ENCODE peak calls at places on chromosomes 11 and 22, in six cellular contexts. I is tibial artery, X is pancreas, N is mesenchymal stem cell, Q is heart left ventricle, W is iPS DF 6.9. P is an unnamed sample.
A peak's percentile ranks its signal among the peaks of the same experiment; 100 is the strongest.

GRCh38 chr22:49814164-49814686 is 13.4 kb downstream of the BRD1 start:
- DNase-seq in I (no peak), X (peak; percentile 51), N (no peak), Q (no peak), W (no peak), P (no peak)

GRCh38 chr11:134124660-134125451 is 56.0 kb downstream of the JAM3 start:
- DNase-seq in I (peak; percentile 77), X (peak; percentile 21), N (peak; percentile 78), Q (peak; percentile 63), W (no peak), P (peak; percentile 57)

GRCh38 chr11:1882265-1883238 is 9.1 kb downstream of the PRR33 start:
- DNase-seq in I (peak; percentile 84), X (peak; percentile 87), N (peak; percentile 61), Q (peak; percentile 87), W (peak; percentile 61), P (peak; percentile 87)

GRCh38 chr22:29994941-29995340 is 85.3 kb upstream of the HORMAD2 start:
- DNase-seq in I (no peak), X (no peak), N (peak; percentile 52), Q (no peak), W (no peak), P (no peak)

GRCh38 chr11:63951779-63952536 is 13.2 kb downstream of the NAA40 start:
- DNase-seq in I (no peak), X (no peak), N (peak; percentile 39), Q (no peak), W (no peak), P (no peak)

GRCh38 chr11:37560346-37560745 is 962.3 kb upstream of the RAG2 start:
- DNase-seq in I (no peak), X (no peak), N (no peak), Q (no peak), W (no peak), P (no peak)

GRCh38 chr11:122812612-122813011 is 25.7 kb upstream of the CRTAM start:
- DNase-seq in I (no peak), X (no peak), N (no peak), Q (no peak), W (no peak), P (no peak)

GRCh38 chr11:119829407-119829806 is 100.4 kb upstream of the NECTIN1 start:
- DNase-seq in I (no peak), X (no peak), N (no peak), Q (no peak), W (no peak), P (no peak)

GRCh38 chr11:36376315-36376887 is 80.3 kb downstream of the PRR5L start:
- DNase-seq in I (no peak), X (peak; percentile 11), N (peak; percentile 43), Q (peak; percentile 54), W (no peak), P (peak; percentile 66)

GRCh38 chr11:66339163-66339675 is 3.0 kb upstream of the RIN1 start:
- DNase-seq in I (no peak), X (no peak), N (no peak), Q (no peak), W (no peak), P (peak; percentile 40)
- H3K36me3 ChIP-seq in I (peaks cover 62% of the 10 kb centered on the region), X (no peaks in the 10 kb centered on the region), N (peaks cover 59% of the 10 kb centered on the region), Q (peaks cover 57% of the 10 kb centered on the region), W (peaks cover 25% of the 10 kb centered on the region), P (peaks cover 8% of the 10 kb centered on the region)

GRCh38 chr11:79285756-79286155 is 155.1 kb downstream of the TENM4 start:
- DNase-seq in I (no peak), X (no peak), N (no peak), Q (no peak), W (no peak), P (no peak)

GRCh38 chr11:79287952-79288351 is 152.9 kb downstream of the TENM4 start:
- DNase-seq in I (no peak), X (no peak), N (no peak), Q (no peak), W (no peak), P (no peak)

GRCh38 chr11:79291948-79292347 is 148.9 kb downstream of the TENM4 start:
- DNase-seq in I (no peak), X (no peak), N (no peak), Q (no peak), W (no peak), P (no peak)

GRCh38 chr11:79294845-79295520 is 145.8 kb downstream of the TENM4 start:
- DNase-seq in I (no peak), X (peak; percentile 16), N (no peak), Q (no peak), W (no peak), P (no peak)

DNA sequence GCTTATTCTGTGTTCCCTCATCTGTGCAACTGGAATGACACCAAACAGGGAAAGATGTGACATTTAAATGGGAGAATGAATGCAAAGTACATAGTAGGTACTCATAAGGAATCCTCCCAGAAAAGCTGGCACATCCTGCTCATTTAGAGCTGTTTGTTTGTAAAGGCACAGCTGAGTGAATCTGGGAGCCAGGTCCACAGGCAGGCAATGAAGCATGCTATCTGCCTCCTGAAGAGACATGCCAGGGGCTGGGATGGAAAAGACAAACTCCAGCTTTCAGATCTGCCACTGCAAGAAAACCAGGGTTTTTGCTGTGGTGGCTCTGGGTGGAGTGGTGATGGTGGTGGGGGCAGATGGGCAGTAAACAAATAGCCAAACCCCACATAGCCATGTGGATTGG is 150.1 kb downstream of the TENM4 start:
- DNase-seq in I (no peak), X (no peak), N (no peak), Q (no peak), W (no peak), P (no peak)
- H3K4me3 ChIP-seq in I (no peak overlapping the region), X (no peak overlapping the region), N (no peak overlapping the region), Q (no peak overlapping the region), W (no peak overlapping the region), P (no peak overlapping the region)

GRCh38 chr11:32386770-32387377 is 48.5 kb downstream of the WT1 start:
- DNase-seq in I (no peak), X (no peak), N (peak; percentile 86), Q (no peak), W (no peak), P (no peak)
- H3K36me3 ChIP-seq in I (no peaks in the 10 kb centered on the region), X (no peaks in the 10 kb centered on the region), N (no peaks in the 10 kb centered on the region), Q (no peaks in the 10 kb centered on the region), W (no peaks in the 10 kb centered on the region), P (no peaks in the 10 kb centered on the region)

GRCh38 chr11:92227233-92227593 is 2.6 kb downstream of the FAT3 start:
- DNase-seq in I (no peak), X (no peak), N (no peak), Q (no peak), W (no peak), P (no peak)

GRCh38 chr11:92227954-92228935 is 3.6 kb downstream of the FAT3 start:
- DNase-seq in I (no peak), X (no peak), N (no peak), Q (no peak), W (no peak), P (no peak)

GRCh38 chr11:92225206-92225562 is 566 bp downstream of the FAT3 start:
- DNase-seq in I (peak; percentile 66), X (no peak), N (no peak), Q (no peak), W (no peak), P (peak; percentile 76)

GRCh38 chr11:92225563-92226308 is 1.1 kb downstream of the FAT3 start:
- DNase-seq in I (peak; percentile 73), X (no peak), N (peak; percentile 5), Q (no peak), W (no peak), P (peak; percentile 84)

GRCh38 chr11:92226331-92227232 is 2.0 kb downstream of the FAT3 start:
- DNase-seq in I (peak; percentile 71), X (no peak), N (no peak), Q (no peak), W (no peak), P (peak; percentile 87)
- H3K4me3 ChIP-seq in I (peak overlapping the region; percentile 82), X (peak overlapping the region; percentile 32), N (peak overlapping the region; percentile 77), Q (no peak overlapping the region), W (peak overlapping the region; percentile 72), P (peak overlapping the region; percentile 6)

GRCh38 chr11:72380132-72380503 is 54.2 kb downstream of the CLPB start:
- DNase-seq in I (no peak), X (no peak), N (no peak), Q (no peak), W (no peak), P (no peak)
- H3K36me3 ChIP-seq in I (no peaks in the 10 kb centered on the region), X (no peaks in the 10 kb centered on the region), N (peaks cover 10% of the 10 kb centered on the region), Q (no peaks in the 10 kb centered on the region), W (no peaks in the 10 kb centered on the region), P (no peaks in the 10 kb centered on the region)

GRCh38 chr11:72041364-72042058 is 38.8 kb downstream of the NUMA1 start:
- DNase-seq in I (peak; percentile 93), X (peak; percentile 79), N (peak; percentile 86), Q (peak; percentile 77), W (no peak), P (peak; percentile 85)

GRCh38 chr11:72038491-72038890 is 39.8 kb downstream of the IL18BP start:
- DNase-seq in I (peak; percentile 91), X (peak; percentile 27), N (peak; percentile 12), Q (peak; percentile 63), W (no peak), P (peak; percentile 73)

GRCh38 chr11:72037554-72038311 is 39.0 kb downstream of the IL18BP start:
- DNase-seq in I (no peak), X (no peak), N (no peak), Q (no peak), W (no peak), P (no peak)

GRCh38 chr11:72040497-72041363 is 39.6 kb downstream of the NUMA1 start:
- DNase-seq in I (peak; percentile 98), X (peak; percentile 93), N (peak; percentile 96), Q (peak; percentile 95), W (peak; percentile 43), P (peak; percentile 98)

DNA sequence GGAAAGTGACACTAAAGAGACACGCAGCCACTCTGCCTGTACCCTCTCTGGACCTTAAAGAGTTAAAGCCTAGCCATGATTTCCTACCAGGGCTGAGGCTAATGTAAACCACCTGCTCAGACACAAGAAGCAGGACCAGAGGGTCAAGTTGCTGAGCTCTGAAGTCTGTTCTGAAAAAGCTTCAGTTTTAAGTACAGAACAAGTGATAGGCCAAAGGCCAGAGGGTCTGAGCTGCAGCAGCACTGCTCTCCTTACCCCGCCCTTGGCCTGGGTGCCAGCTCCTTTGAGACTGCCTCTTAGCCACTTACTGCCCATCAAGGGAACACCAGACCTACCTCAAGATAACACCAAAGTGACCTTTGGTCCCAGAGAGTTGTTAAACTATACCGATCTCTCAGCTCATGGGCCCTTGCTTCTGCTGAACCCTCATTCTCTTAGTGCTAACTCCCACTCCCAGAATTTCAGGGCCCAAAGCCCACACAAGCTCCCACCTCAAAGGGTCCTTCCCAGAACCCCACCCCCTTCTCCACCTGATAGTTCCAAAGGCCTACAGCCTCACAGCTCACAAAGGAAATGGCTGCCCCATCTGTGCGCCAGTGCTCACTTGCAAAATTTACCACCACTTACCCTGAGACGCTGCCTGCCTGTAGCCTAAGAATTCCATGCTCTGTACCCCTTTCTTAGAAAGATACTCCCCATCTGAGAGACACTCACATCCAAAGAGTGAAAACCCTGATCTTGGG is 40.6 kb downstream of the IL18BP start:
- DNase-seq in I (peak; percentile 78), X (peak; percentile 57), N (peak; percentile 45), Q (no peak), W (no peak), P (no peak)
- H3K4me3 ChIP-seq in I (peak overlapping the region; percentile 55), X (peak overlapping the region; percentile 55), N (peak overlapping the region; percentile 86), Q (peak overlapping the region; percentile 62), W (no peak overlapping the region), P (peak overlapping the region; percentile 30)

GRCh38 chr22:36301851-36302250 is 48.9 kb downstream of the APOL1 start:
- DNase-seq in I (no peak), X (no peak), N (peak; percentile 95), Q (no peak), W (no peak), P (no peak)
- H3K36me3 ChIP-seq in I (peaks cover 100% of the 10 kb centered on the region), X (peaks cover 22% of the 10 kb centered on the region), N (peaks cover 95% of the 10 kb centered on the region), Q (peaks cover 100% of the 10 kb centered on the region), W (peaks cover 75% of the 10 kb centered on the region), P (peaks cover 57% of the 10 kb centered on the region)

GRCh38 chr11:128756469-128756868 is 62.6 kb downstream of the FLI1 start:
- DNase-seq in I (no peak), X (no peak), N (no peak), Q (no peak), W (no peak), P (no peak)
- H3K4me3 ChIP-seq in I (no peak overlapping the region), X (no peak overlapping the region), N (no peak overlapping the region), Q (no peak overlapping the region), W (no peak overlapping the region), P (no peak overlapping the region)